ENCODE peak calls at places on chromosomes 4 and X, in ten cellular contexts. One of them, this sample, is unnamed.

GRCh38 chr4:168664242-168664897 is 167.5 kb downstream of the PALLD start:
- DNase-seq in AG10803: no peak
- DNase-seq in osteoblast: peak
- DNase-seq in fibroblast of mammary gland: no peak
- DNase-seq in cardiac fibroblast: no peak
- DNase-seq in NB4: no peak
- DNase-seq in mucosa of descending colon: no peak
- DNase-seq in endothelial cell: no peak
- DNase-seq in endodermal cell: no peak
- DNase-seq in AG04450: no peak
- DNase-seq in this sample: no peak

GRCh38 chr4:73867783-73868182 is 1.4 kb upstream of the CXCL1 start:
- DNase-seq in endothelial cell: no peak
- DNase-seq in mucosa of descending colon: peak
- DNase-seq in osteoblast: no peak
- DNase-seq in endodermal cell: peak
- DNase-seq in NB4: no peak
- DNase-seq in AG04450: no peak
- DNase-seq in fibroblast of mammary gland: no peak
- DNase-seq in AG10803: no peak
- DNase-seq in cardiac fibroblast: peak
- DNase-seq in this sample: no peak

GRCh38 chrX:131617182-131617581 is 73.3 kb downstream of the OR13H1 start:
- DNase-seq in endodermal cell: no peak
- DNase-seq in osteoblast: no peak
- DNase-seq in mucosa of descending colon: no peak
- DNase-seq in NB4: no peak
- DNase-seq in endothelial cell: no peak
- DNase-seq in AG04450: no peak
- DNase-seq in AG10803: peak
- DNase-seq in fibroblast of mammary gland: peak
- DNase-seq in cardiac fibroblast: peak
- DNase-seq in this sample: no peak

GRCh38 chr4:151227731-151228130 is 49.2 kb upstream of the PRSS48 start:
- DNase-seq in mucosa of descending colon: peak
- DNase-seq in AG04450: peak
- DNase-seq in cardiac fibroblast: peak
- DNase-seq in fibroblast of mammary gland: peak
- DNase-seq in endodermal cell: no peak
- DNase-seq in osteoblast: peak
- DNase-seq in AG10803: peak
- DNase-seq in NB4: no peak
- DNase-seq in endothelial cell: no peak
- DNase-seq in this sample: no peak

GRCh38 chr4:88672987-88673386 is 24.6 kb downstream of the NAP1L5 start:
- DNase-seq in fibroblast of mammary gland: peak
- DNase-seq in osteoblast: no peak
- DNase-seq in AG04450: no peak
- DNase-seq in NB4: peak
- DNase-seq in cardiac fibroblast: peak
- DNase-seq in endodermal cell: peak
- DNase-seq in AG10803: peak
- DNase-seq in endothelial cell: peak
- DNase-seq in mucosa of descending colon: peak
- DNase-seq in this sample: peak

GRCh38 chrX:107712231-107713204 is 63.1 kb downstream of the TSC22D3 start:
- DNase-seq in endothelial cell: no peak
- DNase-seq in endodermal cell: peak
- DNase-seq in AG04450: no peak
- DNase-seq in osteoblast: peak
- DNase-seq in mucosa of descending colon: no peak
- DNase-seq in cardiac fibroblast: peak
- DNase-seq in fibroblast of mammary gland: peak
- DNase-seq in NB4: no peak
- DNase-seq in AG10803: peak
- DNase-seq in this sample: no peak

GRCh38 chr4:174352405-174352804 is 68.7 kb downstream of the CEP44 start:
- DNase-seq in NB4: no peak
- DNase-seq in AG04450: no peak
- DNase-seq in mucosa of descending colon: no peak
- DNase-seq in endodermal cell: no peak
- DNase-seq in osteoblast: no peak
- DNase-seq in cardiac fibroblast: no peak
- DNase-seq in fibroblast of mammary gland: no peak
- DNase-seq in AG10803: no peak
- DNase-seq in endothelial cell: no peak
- DNase-seq in this sample: no peak

GRCh38 chr4:17817027-17817426 is 6.2 kb downstream of the NCAPG start:
- DNase-seq in mucosa of descending colon: peak
- DNase-seq in endothelial cell: no peak
- DNase-seq in cardiac fibroblast: peak
- DNase-seq in AG04450: peak
- DNase-seq in AG10803: peak
- DNase-seq in fibroblast of mammary gland: peak
- DNase-seq in NB4: peak
- DNase-seq in osteoblast: no peak
- DNase-seq in endodermal cell: no peak
- DNase-seq in this sample: peak

GRCh38 chr4:82906469-82906868 is 5.9 kb downstream of the THAP9 start:
- DNase-seq in mucosa of descending colon: no peak
- DNase-seq in endodermal cell: no peak
- DNase-seq in AG10803: no peak
- DNase-seq in NB4: no peak
- DNase-seq in AG04450: no peak
- DNase-seq in osteoblast: no peak
- DNase-seq in endothelial cell: no peak
- DNase-seq in cardiac fibroblast: no peak
- DNase-seq in fibroblast of mammary gland: no peak
- DNase-seq in this sample: peak

GRCh38 chrX:116276191-116276700 is 105.7 kb downstream of the AGTR2 start:
- DNase-seq in endodermal cell: no peak
- DNase-seq in fibroblast of mammary gland: no peak
- DNase-seq in osteoblast: no peak
- DNase-seq in AG10803: no peak
- DNase-seq in AG04450: no peak
- DNase-seq in NB4: no peak
- DNase-seq in endothelial cell: no peak
- DNase-seq in cardiac fibroblast: peak
- DNase-seq in mucosa of descending colon: no peak
- DNase-seq in this sample: no peak

GRCh38 chr4:173227753-173228152 is 59.1 kb downstream of the GALNT7 start:
- DNase-seq in NB4: peak
- DNase-seq in cardiac fibroblast: no peak
- DNase-seq in AG04450: no peak
- DNase-seq in AG10803: no peak
- DNase-seq in mucosa of descending colon: no peak
- DNase-seq in endodermal cell: no peak
- DNase-seq in endothelial cell: no peak
- DNase-seq in fibroblast of mammary gland: no peak
- DNase-seq in osteoblast: peak
- DNase-seq in this sample: no peak

GRCh38 chr4:173230077-173230476 is 61.5 kb downstream of the GALNT7 start:
- DNase-seq in AG04450: no peak
- DNase-seq in AG10803: peak
- DNase-seq in endothelial cell: no peak
- DNase-seq in mucosa of descending colon: no peak
- DNase-seq in osteoblast: no peak
- DNase-seq in endodermal cell: no peak
- DNase-seq in NB4: peak
- DNase-seq in cardiac fibroblast: no peak
- DNase-seq in fibroblast of mammary gland: no peak
- DNase-seq in this sample: no peak

GRCh38 chr4:173237152-173237551 is 68.5 kb downstream of the GALNT7 start:
- DNase-seq in NB4: peak
- DNase-seq in endodermal cell: no peak
- DNase-seq in AG10803: no peak
- DNase-seq in AG04450: no peak
- DNase-seq in osteoblast: no peak
- DNase-seq in mucosa of descending colon: no peak
- DNase-seq in cardiac fibroblast: peak
- DNase-seq in fibroblast of mammary gland: no peak
- DNase-seq in endothelial cell: no peak
- DNase-seq in this sample: no peak

GRCh38 chr4:173235050-173235449 is 66.4 kb downstream of the GALNT7 start:
- DNase-seq in endodermal cell: no peak
- DNase-seq in NB4: no peak
- DNase-seq in osteoblast: no peak
- DNase-seq in AG10803: no peak
- DNase-seq in mucosa of descending colon: no peak
- DNase-seq in endothelial cell: no peak
- DNase-seq in cardiac fibroblast: no peak
- DNase-seq in AG04450: no peak
- DNase-seq in fibroblast of mammary gland: no peak
- DNase-seq in this sample: no peak

DNA sequence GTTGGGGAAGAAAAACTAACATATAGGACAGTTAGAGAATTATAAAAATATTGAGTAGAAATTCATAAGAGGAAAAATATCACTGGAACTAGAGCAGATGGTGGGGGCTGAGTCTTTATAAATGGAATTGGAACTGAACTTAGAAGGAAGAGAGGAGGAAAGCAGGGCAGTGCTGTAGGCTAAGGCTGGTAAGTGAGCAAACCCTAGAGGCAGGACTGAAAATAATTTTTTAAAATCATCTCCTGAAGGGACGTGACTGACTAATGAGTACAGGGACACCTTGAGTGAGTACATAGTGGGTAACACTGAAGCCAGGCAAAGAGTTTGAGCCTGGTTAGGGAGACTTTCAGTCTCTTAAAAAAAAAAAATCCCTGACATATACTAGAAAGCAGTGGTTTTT is 63.3 kb downstream of the GALNT7 start:
- DNase-seq in fibroblast of mammary gland: peak
- DNase-seq in mucosa of descending colon: no peak
- DNase-seq in cardiac fibroblast: peak
- DNase-seq in osteoblast: peak
- DNase-seq in endodermal cell: no peak
- DNase-seq in AG10803: peak
- DNase-seq in AG04450: no peak
- DNase-seq in NB4: peak
- DNase-seq in endothelial cell: no peak
- DNase-seq in this sample: no peak
- TF ChIP-seq CTCF in fibroblast of mammary gland: peak
- TF ChIP-seq CTCF in mucosa of descending colon: no peak
- TF ChIP-seq CTCF in cardiac fibroblast: peak
- TF ChIP-seq CTCF in osteoblast: peak
- TF ChIP-seq CTCF in endodermal cell: peak
- TF ChIP-seq CTCF in AG10803: peak
- TF ChIP-seq CTCF in AG04450: peak
- TF ChIP-seq CTCF in NB4: peak
- TF ChIP-seq CTCF in endothelial cell: no peak
- TF ChIP-seq CTCF in this sample: no peak

GRCh38 chrX:68090266-68090665 is 343.0 kb downstream of the OPHN1 start:
- DNase-seq in cardiac fibroblast: no peak
- DNase-seq in NB4: no peak
- DNase-seq in endodermal cell: no peak
- DNase-seq in osteoblast: no peak
- DNase-seq in AG04450: no peak
- DNase-seq in mucosa of descending colon: no peak
- DNase-seq in AG10803: peak
- DNase-seq in endothelial cell: no peak
- DNase-seq in fibroblast of mammary gland: peak
- DNase-seq in this sample: no peak
- TF ChIP-seq CTCF in cardiac fibroblast: no peak
- TF ChIP-seq CTCF in NB4: no peak
- TF ChIP-seq CTCF in endodermal cell: peak
- TF ChIP-seq CTCF in osteoblast: no peak
- TF ChIP-seq CTCF in AG04450: peak
- TF ChIP-seq CTCF in mucosa of descending colon: no peak
- TF ChIP-seq CTCF in AG10803: peak
- TF ChIP-seq CTCF in endothelial cell: no peak
- TF ChIP-seq CTCF in fibroblast of mammary gland: no peak
- TF ChIP-seq CTCF in this sample: no peak

GRCh38 chr4:22607382-22607781 is 85.4 kb upstream of the GBA3 start:
- DNase-seq in fibroblast of mammary gland: peak
- DNase-seq in AG04450: peak
- DNase-seq in cardiac fibroblast: peak
- DNase-seq in NB4: peak
- DNase-seq in endothelial cell: peak
- DNase-seq in endodermal cell: peak
- DNase-seq in mucosa of descending colon: peak
- DNase-seq in osteoblast: peak
- DNase-seq in AG10803: peak
- DNase-seq in this sample: peak
- TF ChIP-seq CTCF in fibroblast of mammary gland: peak
- TF ChIP-seq CTCF in AG04450: peak
- TF ChIP-seq CTCF in cardiac fibroblast: peak
- TF ChIP-seq CTCF in NB4: peak
- TF ChIP-seq CTCF in endothelial cell: no peak
- TF ChIP-seq CTCF in endodermal cell: peak
- TF ChIP-seq CTCF in mucosa of descending colon: peak
- TF ChIP-seq CTCF in osteoblast: peak
- TF ChIP-seq CTCF in AG10803: peak
- TF ChIP-seq CTCF in this sample: peak

GRCh38 chr4:41038304-41038703 is 176.0 kb downstream of the APBB2 start:
- DNase-seq in osteoblast: no peak
- DNase-seq in fibroblast of mammary gland: no peak
- DNase-seq in NB4: no peak
- DNase-seq in AG10803: no peak
- DNase-seq in cardiac fibroblast: no peak
- DNase-seq in endodermal cell: no peak
- DNase-seq in mucosa of descending colon: no peak
- DNase-seq in AG04450: no peak
- DNase-seq in endothelial cell: no peak
- DNase-seq in this sample: no peak

GRCh38 chr4:41039312-41039711 is 175.0 kb downstream of the APBB2 start:
- DNase-seq in cardiac fibroblast: no peak
- DNase-seq in fibroblast of mammary gland: no peak
- DNase-seq in mucosa of descending colon: no peak
- DNase-seq in AG10803: no peak
- DNase-seq in endothelial cell: no peak
- DNase-seq in osteoblast: no peak
- DNase-seq in NB4: no peak
- DNase-seq in AG04450: no peak
- DNase-seq in endodermal cell: no peak
- DNase-seq in this sample: no peak

GRCh38 chr4:41041541-41041940 is 172.8 kb downstream of the APBB2 start:
- DNase-seq in endodermal cell: no peak
- DNase-seq in NB4: no peak
- DNase-seq in AG10803: no peak
- DNase-seq in osteoblast: no peak
- DNase-seq in endothelial cell: no peak
- DNase-seq in cardiac fibroblast: no peak
- DNase-seq in AG04450: no peak
- DNase-seq in fibroblast of mammary gland: no peak
- DNase-seq in mucosa of descending colon: no peak
- DNase-seq in this sample: no peak

GRCh38 chr4:41044791-41045190 is 169.6 kb downstream of the APBB2 start:
- DNase-seq in cardiac fibroblast: no peak
- DNase-seq in endothelial cell: no peak
- DNase-seq in fibroblast of mammary gland: no peak
- DNase-seq in AG04450: no peak
- DNase-seq in NB4: no peak
- DNase-seq in endodermal cell: no peak
- DNase-seq in mucosa of descending colon: no peak
- DNase-seq in osteoblast: no peak
- DNase-seq in AG10803: no peak
- DNase-seq in this sample: no peak

DNA sequence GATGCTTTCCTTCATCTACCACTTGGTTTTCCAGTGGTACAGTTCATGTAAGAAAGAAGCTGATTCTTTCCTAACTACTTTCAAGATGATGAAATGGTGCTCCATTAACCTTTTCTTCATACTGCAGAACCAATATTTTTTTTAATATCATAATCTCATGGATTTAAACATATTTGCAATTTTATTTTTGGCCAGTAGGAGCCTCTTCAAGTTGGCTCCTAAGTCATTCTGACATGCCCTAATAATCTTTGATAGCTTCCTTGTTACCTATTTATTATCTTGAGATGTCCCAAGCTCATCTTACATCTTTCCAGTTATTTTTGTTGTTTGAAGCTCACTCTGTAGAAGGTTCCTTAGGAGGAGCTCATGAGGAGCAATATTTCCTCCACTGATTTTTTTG is 170.2 kb downstream of the APBB2 start:
- DNase-seq in AG10803: no peak
- DNase-seq in endodermal cell: no peak
- DNase-seq in fibroblast of mammary gland: peak
- DNase-seq in mucosa of descending colon: no peak
- DNase-seq in endothelial cell: no peak
- DNase-seq in cardiac fibroblast: peak
- DNase-seq in NB4: no peak
- DNase-seq in osteoblast: no peak
- DNase-seq in AG04450: no peak
- DNase-seq in this sample: no peak
- TF ChIP-seq CTCF in AG10803: no peak
- TF ChIP-seq CTCF in endodermal cell: peak
- TF ChIP-seq CTCF in fibroblast of mammary gland: no peak
- TF ChIP-seq CTCF in mucosa of descending colon: no peak
- TF ChIP-seq CTCF in endothelial cell: peak
- TF ChIP-seq CTCF in cardiac fibroblast: no peak
- TF ChIP-seq CTCF in NB4: no peak
- TF ChIP-seq CTCF in osteoblast: peak
- TF ChIP-seq CTCF in AG04450: no peak
- TF ChIP-seq CTCF in this sample: no peak